ENCODE peak calls at places on chromosomes 1 and 21, in seven cellular contexts. One of them, this sample, is unnamed.

GRCh38 chr1:174884001-174884400 is 115.7 kb upstream of the CACYBP start:
- DNase-seq in upper lobe of right lung: no peak
- DNase-seq in NCI-H2171: no peak
- DNase-seq in stimulated activated CD4-positive, alpha-beta T cell treated with anti-CD3 and anti-CD28 coated beads, Interleukin-12 subunit alpha, Interleukin-12 subunit beta, amount 100 ng/mL, for 4 hours: no peak
- DNase-seq in ureter: no peak
- DNase-seq in mesothelial cell of epicardium: no peak
- DNase-seq in GM20000: no peak
- DNase-seq in this sample: no peak

GRCh38 chr1:65108025-65108692 is 39.8 kb upstream of the AK4 start:
- DNase-seq in upper lobe of right lung: no peak
- DNase-seq in NCI-H2171: no peak
- DNase-seq in stimulated activated CD4-positive, alpha-beta T cell treated with anti-CD3 and anti-CD28 coated beads, Interleukin-12 subunit alpha, Interleukin-12 subunit beta, amount 100 ng/mL, for 4 hours: no peak
- DNase-seq in ureter: no peak
- DNase-seq in mesothelial cell of epicardium: no peak
- DNase-seq in GM20000: no peak
- DNase-seq in this sample: no peak

GRCh38 chr21:31473685-31474345 is 129.8 kb upstream of the TIAM1 start:
- DNase-seq in upper lobe of right lung: no peak
- DNase-seq in NCI-H2171: no peak
- DNase-seq in stimulated activated CD4-positive, alpha-beta T cell treated with anti-CD3 and anti-CD28 coated beads, Interleukin-12 subunit alpha, Interleukin-12 subunit beta, amount 100 ng/mL, for 4 hours: no peak
- DNase-seq in ureter: no peak
- DNase-seq in mesothelial cell of epicardium: no peak
- DNase-seq in GM20000: no peak
- DNase-seq in this sample: no peak

GRCh38 chr1:246971322-246971721 is 36.5 kb downstream of the ZNF695 start:
- DNase-seq in upper lobe of right lung: peak
- DNase-seq in NCI-H2171: peak
- DNase-seq in stimulated activated CD4-positive, alpha-beta T cell treated with anti-CD3 and anti-CD28 coated beads, Interleukin-12 subunit alpha, Interleukin-12 subunit beta, amount 100 ng/mL, for 4 hours: peak
- DNase-seq in ureter: no peak
- DNase-seq in mesothelial cell of epicardium: no peak
- DNase-seq in GM20000: no peak
- DNase-seq in this sample: no peak

GRCh38 chr1:54392401-54392800 is 13.8 kb downstream of the SSBP3 start:
- DNase-seq in upper lobe of right lung: no peak
- DNase-seq in NCI-H2171: no peak
- DNase-seq in stimulated activated CD4-positive, alpha-beta T cell treated with anti-CD3 and anti-CD28 coated beads, Interleukin-12 subunit alpha, Interleukin-12 subunit beta, amount 100 ng/mL, for 4 hours: no peak
- DNase-seq in ureter: no peak
- DNase-seq in mesothelial cell of epicardium: no peak
- DNase-seq in GM20000: no peak
- DNase-seq in this sample: no peak

GRCh38 chr1:29033829-29034466 is 89.8 kb downstream of the TMEM200B start:
- DNase-seq in upper lobe of right lung: no peak
- DNase-seq in NCI-H2171: peak
- DNase-seq in stimulated activated CD4-positive, alpha-beta T cell treated with anti-CD3 and anti-CD28 coated beads, Interleukin-12 subunit alpha, Interleukin-12 subunit beta, amount 100 ng/mL, for 4 hours: no peak
- DNase-seq in ureter: no peak
- DNase-seq in mesothelial cell of epicardium: no peak
- DNase-seq in GM20000: peak
- DNase-seq in this sample: no peak

GRCh38 chr21:32533053-32533452 is 52.3 kb downstream of the TCP10L start:
- DNase-seq in upper lobe of right lung: no peak
- DNase-seq in NCI-H2171: no peak
- DNase-seq in stimulated activated CD4-positive, alpha-beta T cell treated with anti-CD3 and anti-CD28 coated beads, Interleukin-12 subunit alpha, Interleukin-12 subunit beta, amount 100 ng/mL, for 4 hours: no peak
- DNase-seq in ureter: no peak
- DNase-seq in mesothelial cell of epicardium: no peak
- DNase-seq in GM20000: no peak
- DNase-seq in this sample: no peak

GRCh38 chr1:19397217-19397945 is 85.3 kb downstream of the SLC66A1 start:
- DNase-seq in upper lobe of right lung: no peak
- DNase-seq in NCI-H2171: no peak
- DNase-seq in stimulated activated CD4-positive, alpha-beta T cell treated with anti-CD3 and anti-CD28 coated beads, Interleukin-12 subunit alpha, Interleukin-12 subunit beta, amount 100 ng/mL, for 4 hours: no peak
- DNase-seq in ureter: no peak
- DNase-seq in mesothelial cell of epicardium: no peak
- DNase-seq in GM20000: no peak
- DNase-seq in this sample: no peak

GRCh38 chr1:66464802-66465201 is 69.2 kb upstream of the SGIP1 start:
- DNase-seq in upper lobe of right lung: no peak
- DNase-seq in NCI-H2171: no peak
- DNase-seq in stimulated activated CD4-positive, alpha-beta T cell treated with anti-CD3 and anti-CD28 coated beads, Interleukin-12 subunit alpha, Interleukin-12 subunit beta, amount 100 ng/mL, for 4 hours: no peak
- DNase-seq in ureter: no peak
- DNase-seq in mesothelial cell of epicardium: no peak
- DNase-seq in GM20000: no peak
- DNase-seq in this sample: no peak

GRCh38 chr1:212495843-212496494 is 63.2 kb downstream of the NENF start:
- DNase-seq in upper lobe of right lung: no peak
- DNase-seq in NCI-H2171: no peak
- DNase-seq in stimulated activated CD4-positive, alpha-beta T cell treated with anti-CD3 and anti-CD28 coated beads, Interleukin-12 subunit alpha, Interleukin-12 subunit beta, amount 100 ng/mL, for 4 hours: no peak
- DNase-seq in ureter: no peak
- DNase-seq in mesothelial cell of epicardium: no peak
- DNase-seq in GM20000: no peak
- DNase-seq in this sample: no peak

GRCh38 chr1:108107658-108108057 is 92.5 kb downstream of the SLC25A24 start:
- DNase-seq in upper lobe of right lung: no peak
- DNase-seq in NCI-H2171: no peak
- DNase-seq in stimulated activated CD4-positive, alpha-beta T cell treated with anti-CD3 and anti-CD28 coated beads, Interleukin-12 subunit alpha, Interleukin-12 subunit beta, amount 100 ng/mL, for 4 hours: peak
- DNase-seq in ureter: no peak
- DNase-seq in mesothelial cell of epicardium: no peak
- DNase-seq in GM20000: no peak
- DNase-seq in this sample: no peak

GRCh38 chr1:50873458-50874187 is 86.4 kb downstream of the FAF1 start:
- DNase-seq in upper lobe of right lung: no peak
- DNase-seq in NCI-H2171: peak
- DNase-seq in stimulated activated CD4-positive, alpha-beta T cell treated with anti-CD3 and anti-CD28 coated beads, Interleukin-12 subunit alpha, Interleukin-12 subunit beta, amount 100 ng/mL, for 4 hours: peak
- DNase-seq in ureter: peak
- DNase-seq in mesothelial cell of epicardium: no peak
- DNase-seq in GM20000: peak
- DNase-seq in this sample: no peak

GRCh38 chr21:44753357-44753756 is 42.0 kb upstream of the TSPEAR start:
- DNase-seq in upper lobe of right lung: peak
- DNase-seq in NCI-H2171: no peak
- DNase-seq in stimulated activated CD4-positive, alpha-beta T cell treated with anti-CD3 and anti-CD28 coated beads, Interleukin-12 subunit alpha, Interleukin-12 subunit beta, amount 100 ng/mL, for 4 hours: no peak
- DNase-seq in ureter: no peak
- DNase-seq in mesothelial cell of epicardium: peak
- DNase-seq in GM20000: no peak
- DNase-seq in this sample: no peak

GRCh38 chr1:10679521-10680220 is 116.8 kb downstream of the CASZ1 start:
- DNase-seq in upper lobe of right lung: no peak
- DNase-seq in NCI-H2171: peak
- DNase-seq in stimulated activated CD4-positive, alpha-beta T cell treated with anti-CD3 and anti-CD28 coated beads, Interleukin-12 subunit alpha, Interleukin-12 subunit beta, amount 100 ng/mL, for 4 hours: no peak
- DNase-seq in ureter: no peak
- DNase-seq in mesothelial cell of epicardium: no peak
- DNase-seq in GM20000: peak
- DNase-seq in this sample: peak

GRCh38 chr1:179326746-179327145 is 33.1 kb downstream of the SOAT1 start:
- DNase-seq in upper lobe of right lung: no peak
- DNase-seq in NCI-H2171: no peak
- DNase-seq in stimulated activated CD4-positive, alpha-beta T cell treated with anti-CD3 and anti-CD28 coated beads, Interleukin-12 subunit alpha, Interleukin-12 subunit beta, amount 100 ng/mL, for 4 hours: no peak
- DNase-seq in ureter: no peak
- DNase-seq in mesothelial cell of epicardium: no peak
- DNase-seq in GM20000: no peak
- DNase-seq in this sample: no peak

GRCh38 chr1:240706150-240706904 is 94.4 kb upstream of the GREM2 start:
- DNase-seq in upper lobe of right lung: no peak
- DNase-seq in NCI-H2171: no peak
- DNase-seq in stimulated activated CD4-positive, alpha-beta T cell treated with anti-CD3 and anti-CD28 coated beads, Interleukin-12 subunit alpha, Interleukin-12 subunit beta, amount 100 ng/mL, for 4 hours: no peak
- DNase-seq in ureter: no peak
- DNase-seq in mesothelial cell of epicardium: no peak
- DNase-seq in GM20000: no peak
- DNase-seq in this sample: no peak

GRCh38 chr1:235102259-235102582 is 26.4 kb downstream of the TOMM20 start:
- DNase-seq in upper lobe of right lung: no peak
- DNase-seq in NCI-H2171: no peak
- DNase-seq in stimulated activated CD4-positive, alpha-beta T cell treated with anti-CD3 and anti-CD28 coated beads, Interleukin-12 subunit alpha, Interleukin-12 subunit beta, amount 100 ng/mL, for 4 hours: no peak
- DNase-seq in ureter: no peak
- DNase-seq in mesothelial cell of epicardium: no peak
- DNase-seq in GM20000: no peak
- DNase-seq in this sample: no peak

GRCh38 chr1:222452031-222452430 is 95.9 kb downstream of the HHIPL2 start:
- DNase-seq in upper lobe of right lung: no peak
- DNase-seq in NCI-H2171: no peak
- DNase-seq in stimulated activated CD4-positive, alpha-beta T cell treated with anti-CD3 and anti-CD28 coated beads, Interleukin-12 subunit alpha, Interleukin-12 subunit beta, amount 100 ng/mL, for 4 hours: no peak
- DNase-seq in ureter: no peak
- DNase-seq in mesothelial cell of epicardium: no peak
- DNase-seq in GM20000: no peak
- DNase-seq in this sample: no peak

GRCh38 chr1:39102537-39103320 is 76.6 kb downstream of the NDUFS5 start:
- DNase-seq in upper lobe of right lung: no peak
- DNase-seq in NCI-H2171: peak
- DNase-seq in stimulated activated CD4-positive, alpha-beta T cell treated with anti-CD3 and anti-CD28 coated beads, Interleukin-12 subunit alpha, Interleukin-12 subunit beta, amount 100 ng/mL, for 4 hours: no peak
- DNase-seq in ureter: no peak
- DNase-seq in mesothelial cell of epicardium: no peak
- DNase-seq in GM20000: peak
- DNase-seq in this sample: peak

GRCh38 chr1:89708727-89709375 is 75.9 kb downstream of the LRRC8C start:
- DNase-seq in upper lobe of right lung: no peak
- DNase-seq in NCI-H2171: no peak
- DNase-seq in stimulated activated CD4-positive, alpha-beta T cell treated with anti-CD3 and anti-CD28 coated beads, Interleukin-12 subunit alpha, Interleukin-12 subunit beta, amount 100 ng/mL, for 4 hours: no peak
- DNase-seq in ureter: no peak
- DNase-seq in mesothelial cell of epicardium: no peak
- DNase-seq in GM20000: no peak
- DNase-seq in this sample: no peak

GRCh38 chr21:19523731-19524130 is 1120.1 kb upstream of the TMPRSS15 start:
- DNase-seq in upper lobe of right lung: no peak
- DNase-seq in NCI-H2171: no peak
- DNase-seq in stimulated activated CD4-positive, alpha-beta T cell treated with anti-CD3 and anti-CD28 coated beads, Interleukin-12 subunit alpha, Interleukin-12 subunit beta, amount 100 ng/mL, for 4 hours: no peak
- DNase-seq in ureter: no peak
- DNase-seq in mesothelial cell of epicardium: no peak
- DNase-seq in GM20000: no peak
- DNase-seq in this sample: no peak

GRCh38 chr1:118986839-118987430 is 1.2 kb downstream of the TBX15 start:
- DNase-seq in upper lobe of right lung: no peak
- DNase-seq in NCI-H2171: no peak
- DNase-seq in stimulated activated CD4-positive, alpha-beta T cell treated with anti-CD3 and anti-CD28 coated beads, Interleukin-12 subunit alpha, Interleukin-12 subunit beta, amount 100 ng/mL, for 4 hours: no peak
- DNase-seq in ureter: no peak
- DNase-seq in mesothelial cell of epicardium: no peak
- DNase-seq in GM20000: peak
- DNase-seq in this sample: no peak

GRCh38 chr1:81128079-81128478 is 672.7 kb upstream of the ADGRL2 start:
- DNase-seq in upper lobe of right lung: no peak
- DNase-seq in NCI-H2171: no peak
- DNase-seq in stimulated activated CD4-positive, alpha-beta T cell treated with anti-CD3 and anti-CD28 coated beads, Interleukin-12 subunit alpha, Interleukin-12 subunit beta, amount 100 ng/mL, for 4 hours: no peak
- DNase-seq in ureter: no peak
- DNase-seq in mesothelial cell of epicardium: no peak
- DNase-seq in GM20000: no peak
- DNase-seq in this sample: no peak

GRCh38 chr1:228120351-228121091 is 11.4 kb upstream of the MRPL55 start:
- DNase-seq in upper lobe of right lung: no peak
- DNase-seq in NCI-H2171: no peak
- DNase-seq in stimulated activated CD4-positive, alpha-beta T cell treated with anti-CD3 and anti-CD28 coated beads, Interleukin-12 subunit alpha, Interleukin-12 subunit beta, amount 100 ng/mL, for 4 hours: no peak
- DNase-seq in ureter: no peak
- DNase-seq in mesothelial cell of epicardium: no peak
- DNase-seq in GM20000: no peak
- DNase-seq in this sample: no peak

GRCh38 chr1:204294371-204294770 is 65.4 kb downstream of the PLEKHA6 start:
- DNase-seq in upper lobe of right lung: no peak
- DNase-seq in NCI-H2171: no peak
- DNase-seq in stimulated activated CD4-positive, alpha-beta T cell treated with anti-CD3 and anti-CD28 coated beads, Interleukin-12 subunit alpha, Interleukin-12 subunit beta, amount 100 ng/mL, for 4 hours: no peak
- DNase-seq in ureter: no peak
- DNase-seq in mesothelial cell of epicardium: no peak
- DNase-seq in GM20000: no peak
- DNase-seq in this sample: peak

GRCh38 chr1:206875752-206876380 is 10.4 kb downstream of the IL20 start:
- DNase-seq in upper lobe of right lung: no peak
- DNase-seq in NCI-H2171: no peak
- DNase-seq in stimulated activated CD4-positive, alpha-beta T cell treated with anti-CD3 and anti-CD28 coated beads, Interleukin-12 subunit alpha, Interleukin-12 subunit beta, amount 100 ng/mL, for 4 hours: no peak
- DNase-seq in ureter: no peak
- DNase-seq in mesothelial cell of epicardium: no peak
- DNase-seq in GM20000: no peak
- DNase-seq in this sample: no peak

GRCh38 chr21:18725653-18726052 is 322.1 kb upstream of the TMPRSS15 start:
- DNase-seq in upper lobe of right lung: no peak
- DNase-seq in NCI-H2171: no peak
- DNase-seq in stimulated activated CD4-positive, alpha-beta T cell treated with anti-CD3 and anti-CD28 coated beads, Interleukin-12 subunit alpha, Interleukin-12 subunit beta, amount 100 ng/mL, for 4 hours: no peak
- DNase-seq in ureter: no peak
- DNase-seq in mesothelial cell of epicardium: no peak
- DNase-seq in GM20000: no peak
- DNase-seq in this sample: no peak

GRCh38 chr1:52365091-52365745 is 787 bp downstream of the CC2D1B start:
- DNase-seq in upper lobe of right lung: peak
- DNase-seq in NCI-H2171: no peak
- DNase-seq in stimulated activated CD4-positive, alpha-beta T cell treated with anti-CD3 and anti-CD28 coated beads, Interleukin-12 subunit alpha, Interleukin-12 subunit beta, amount 100 ng/mL, for 4 hours: no peak
- DNase-seq in ureter: peak
- DNase-seq in mesothelial cell of epicardium: no peak
- DNase-seq in GM20000: no peak
- DNase-seq in this sample: no peak

GRCh38 chr1:2472109-2472508 is 4.0 kb upstream of the PLCH2 start:
- DNase-seq in upper lobe of right lung: no peak
- DNase-seq in NCI-H2171: no peak
- DNase-seq in stimulated activated CD4-positive, alpha-beta T cell treated with anti-CD3 and anti-CD28 coated beads, Interleukin-12 subunit alpha, Interleukin-12 subunit beta, amount 100 ng/mL, for 4 hours: no peak
- DNase-seq in ureter: no peak
- DNase-seq in mesothelial cell of epicardium: no peak
- DNase-seq in GM20000: no peak
- DNase-seq in this sample: no peak

GRCh38 chr1:151347523-151348246 is 633 bp upstream of the RFX5 start:
- DNase-seq in upper lobe of right lung: no peak
- DNase-seq in NCI-H2171: no peak
- DNase-seq in stimulated activated CD4-positive, alpha-beta T cell treated with anti-CD3 and anti-CD28 coated beads, Interleukin-12 subunit alpha, Interleukin-12 subunit beta, amount 100 ng/mL, for 4 hours: no peak
- DNase-seq in ureter: no peak
- DNase-seq in mesothelial cell of epicardium: no peak
- DNase-seq in GM20000: no peak
- DNase-seq in this sample: no peak

GRCh38 chr1:161260346-161260745 is 1.8 kb downstream of the PCP4L1 start:
- DNase-seq in upper lobe of right lung: no peak
- DNase-seq in NCI-H2171: peak
- DNase-seq in stimulated activated CD4-positive, alpha-beta T cell treated with anti-CD3 and anti-CD28 coated beads, Interleukin-12 subunit alpha, Interleukin-12 subunit beta, amount 100 ng/mL, for 4 hours: no peak
- DNase-seq in ureter: no peak
- DNase-seq in mesothelial cell of epicardium: no peak
- DNase-seq in GM20000: no peak
- DNase-seq in this sample: no peak

GRCh38 chr1:1371741-1372711 is 3.0 kb downstream of the AURKAIP1 start:
- DNase-seq in upper lobe of right lung: peak
- DNase-seq in NCI-H2171: peak
- DNase-seq in stimulated activated CD4-positive, alpha-beta T cell treated with anti-CD3 and anti-CD28 coated beads, Interleukin-12 subunit alpha, Interleukin-12 subunit beta, amount 100 ng/mL, for 4 hours: peak
- DNase-seq in ureter: peak
- DNase-seq in mesothelial cell of epicardium: no peak
- DNase-seq in GM20000: peak
- DNase-seq in this sample: peak

GRCh38 chr1:23577056-23577985 is 18.0 kb upstream of the ID3 start:
- DNase-seq in upper lobe of right lung: no peak
- DNase-seq in NCI-H2171: no peak
- DNase-seq in stimulated activated CD4-positive, alpha-beta T cell treated with anti-CD3 and anti-CD28 coated beads, Interleukin-12 subunit alpha, Interleukin-12 subunit beta, amount 100 ng/mL, for 4 hours: no peak
- DNase-seq in ureter: no peak
- DNase-seq in mesothelial cell of epicardium: no peak
- DNase-seq in GM20000: peak
- DNase-seq in this sample: no peak

GRCh38 chr1:115642168-115643072 is 650 bp downstream of the VANGL1 start:
- DNase-seq in upper lobe of right lung: peak
- DNase-seq in NCI-H2171: peak
- DNase-seq in stimulated activated CD4-positive, alpha-beta T cell treated with anti-CD3 and anti-CD28 coated beads, Interleukin-12 subunit alpha, Interleukin-12 subunit beta, amount 100 ng/mL, for 4 hours: peak
- DNase-seq in ureter: peak
- DNase-seq in mesothelial cell of epicardium: peak
- DNase-seq in GM20000: peak
- DNase-seq in this sample: no peak

GRCh38 chr1:99146129-99146848 is 118.0 kb upstream of the PLPPR4 start:
- DNase-seq in upper lobe of right lung: no peak
- DNase-seq in NCI-H2171: no peak
- DNase-seq in stimulated activated CD4-positive, alpha-beta T cell treated with anti-CD3 and anti-CD28 coated beads, Interleukin-12 subunit alpha, Interleukin-12 subunit beta, amount 100 ng/mL, for 4 hours: no peak
- DNase-seq in ureter: no peak
- DNase-seq in mesothelial cell of epicardium: no peak
- DNase-seq in GM20000: no peak
- DNase-seq in this sample: no peak

GRCh38 chr1:198304431-198304830 is 147.6 kb downstream of the NEK7 start:
- DNase-seq in upper lobe of right lung: no peak
- DNase-seq in NCI-H2171: no peak
- DNase-seq in stimulated activated CD4-positive, alpha-beta T cell treated with anti-CD3 and anti-CD28 coated beads, Interleukin-12 subunit alpha, Interleukin-12 subunit beta, amount 100 ng/mL, for 4 hours: no peak
- DNase-seq in ureter: no peak
- DNase-seq in mesothelial cell of epicardium: no peak
- DNase-seq in GM20000: no peak
- DNase-seq in this sample: no peak

This sample was measured in breast epithelium.